ENCODE peak calls at places on chromosomes 12 and 14, in nine cellular contexts. One of them, this sample, is unnamed.

GRCh38 chr14:84482256-84483071 is 1047.5 kb upstream of the FLRT2 start:
- DNase-seq in adrenal gland: no peak
- DNase-seq in brain microvascular endothelial cell: peak
- DNase-seq in H1: no peak
- DNase-seq in astrocyte: peak
- DNase-seq in right lobe of liver: no peak
- DNase-seq in left ventricle myocardium inferior: no peak
- DNase-seq in fibroblast of the aortic adventitia: peak
- DNase-seq in heart right ventricle: no peak
- DNase-seq in this sample: no peak

GRCh38 chr12:88925370-88925915 is 345.2 kb upstream of the KITLG start:
- DNase-seq in adrenal gland: no peak
- DNase-seq in brain microvascular endothelial cell: no peak
- DNase-seq in H1: no peak
- DNase-seq in astrocyte: peak
- DNase-seq in right lobe of liver: no peak
- DNase-seq in left ventricle myocardium inferior: no peak
- DNase-seq in fibroblast of the aortic adventitia: peak
- DNase-seq in heart right ventricle: no peak
- DNase-seq in this sample: no peak

GRCh38 chr14:49950275-49951250 is 57.7 kb downstream of the ARF6 start:
- DNase-seq in adrenal gland: no peak
- DNase-seq in brain microvascular endothelial cell: no peak
- DNase-seq in H1: no peak
- DNase-seq in astrocyte: no peak
- DNase-seq in right lobe of liver: peak
- DNase-seq in left ventricle myocardium inferior: no peak
- DNase-seq in fibroblast of the aortic adventitia: no peak
- DNase-seq in heart right ventricle: no peak
- DNase-seq in this sample: no peak

GRCh38 chr14:89137514-89138163 is 279.4 kb downstream of the FOXN3 start:
- DNase-seq in adrenal gland: peak
- DNase-seq in brain microvascular endothelial cell: peak
- DNase-seq in H1: no peak
- DNase-seq in astrocyte: peak
- DNase-seq in right lobe of liver: no peak
- DNase-seq in left ventricle myocardium inferior: no peak
- DNase-seq in fibroblast of the aortic adventitia: peak
- DNase-seq in heart right ventricle: no peak
- DNase-seq in this sample: no peak

GRCh38 chr12:69062838-69063237 is 129.9 kb upstream of the CPM start:
- DNase-seq in adrenal gland: no peak
- DNase-seq in brain microvascular endothelial cell: no peak
- DNase-seq in H1: no peak
- DNase-seq in astrocyte: no peak
- DNase-seq in right lobe of liver: no peak
- DNase-seq in left ventricle myocardium inferior: no peak
- DNase-seq in fibroblast of the aortic adventitia: peak
- DNase-seq in heart right ventricle: no peak
- DNase-seq in this sample: no peak

GRCh38 chr14:106850913-106851825 is 1324.8 kb downstream of the TMEM121 start:
- DNase-seq in adrenal gland: no peak
- DNase-seq in brain microvascular endothelial cell: no peak
- DNase-seq in H1: no peak
- DNase-seq in astrocyte: no peak
- DNase-seq in right lobe of liver: no peak
- DNase-seq in left ventricle myocardium inferior: no peak
- DNase-seq in fibroblast of the aortic adventitia: no peak
- DNase-seq in heart right ventricle: no peak
- DNase-seq in this sample: no peak

GRCh38 chr14:37550511-37550910 is 44.5 kb downstream of the FOXA1 start:
- DNase-seq in adrenal gland: no peak
- DNase-seq in brain microvascular endothelial cell: no peak
- DNase-seq in H1: no peak
- DNase-seq in astrocyte: peak
- DNase-seq in right lobe of liver: no peak
- DNase-seq in left ventricle myocardium inferior: no peak
- DNase-seq in fibroblast of the aortic adventitia: peak
- DNase-seq in heart right ventricle: no peak
- DNase-seq in this sample: no peak

GRCh38 chr14:56854325-56854724 is 44.0 kb upstream of the OTX2 start:
- DNase-seq in adrenal gland: no peak
- DNase-seq in brain microvascular endothelial cell: no peak
- DNase-seq in H1: no peak
- DNase-seq in astrocyte: no peak
- DNase-seq in right lobe of liver: no peak
- DNase-seq in left ventricle myocardium inferior: no peak
- DNase-seq in fibroblast of the aortic adventitia: no peak
- DNase-seq in heart right ventricle: no peak
- DNase-seq in this sample: no peak

GRCh38 chr12:21502872-21503271 is 1.3 kb downstream of the GOLT1B start:
- DNase-seq in adrenal gland: no peak
- DNase-seq in brain microvascular endothelial cell: no peak
- DNase-seq in H1: no peak
- DNase-seq in astrocyte: no peak
- DNase-seq in right lobe of liver: no peak
- DNase-seq in left ventricle myocardium inferior: no peak
- DNase-seq in fibroblast of the aortic adventitia: no peak
- DNase-seq in heart right ventricle: no peak
- DNase-seq in this sample: no peak

GRCh38 chr12:9909724-9910123 is 22.4 kb downstream of the CLEC2A start:
- DNase-seq in adrenal gland: no peak
- DNase-seq in brain microvascular endothelial cell: no peak
- DNase-seq in H1: no peak
- DNase-seq in astrocyte: no peak
- DNase-seq in right lobe of liver: no peak
- DNase-seq in left ventricle myocardium inferior: no peak
- DNase-seq in fibroblast of the aortic adventitia: no peak
- DNase-seq in heart right ventricle: no peak
- DNase-seq in this sample: no peak

GRCh38 chr12:52029686-52030085 is 21.6 kb upstream of the NR4A1 start:
- DNase-seq in adrenal gland: no peak
- DNase-seq in brain microvascular endothelial cell: peak
- DNase-seq in H1: peak
- DNase-seq in astrocyte: peak
- DNase-seq in right lobe of liver: no peak
- DNase-seq in left ventricle myocardium inferior: no peak
- DNase-seq in fibroblast of the aortic adventitia: peak
- DNase-seq in heart right ventricle: no peak
- DNase-seq in this sample: no peak

GRCh38 chr12:2192231-2192630 is 139.4 kb downstream of the CACNA1C start:
- DNase-seq in adrenal gland: no peak
- DNase-seq in brain microvascular endothelial cell: no peak
- DNase-seq in H1: no peak
- DNase-seq in astrocyte: no peak
- DNase-seq in right lobe of liver: no peak
- DNase-seq in left ventricle myocardium inferior: no peak
- DNase-seq in fibroblast of the aortic adventitia: no peak
- DNase-seq in heart right ventricle: no peak
- DNase-seq in this sample: no peak

GRCh38 chr12:122823429-122823828 is 11.8 kb upstream of the HIP1R start:
- DNase-seq in adrenal gland: no peak
- DNase-seq in brain microvascular endothelial cell: no peak
- DNase-seq in H1: no peak
- DNase-seq in astrocyte: no peak
- DNase-seq in right lobe of liver: no peak
- DNase-seq in left ventricle myocardium inferior: no peak
- DNase-seq in fibroblast of the aortic adventitia: no peak
- DNase-seq in heart right ventricle: no peak
- DNase-seq in this sample: no peak

DNA sequence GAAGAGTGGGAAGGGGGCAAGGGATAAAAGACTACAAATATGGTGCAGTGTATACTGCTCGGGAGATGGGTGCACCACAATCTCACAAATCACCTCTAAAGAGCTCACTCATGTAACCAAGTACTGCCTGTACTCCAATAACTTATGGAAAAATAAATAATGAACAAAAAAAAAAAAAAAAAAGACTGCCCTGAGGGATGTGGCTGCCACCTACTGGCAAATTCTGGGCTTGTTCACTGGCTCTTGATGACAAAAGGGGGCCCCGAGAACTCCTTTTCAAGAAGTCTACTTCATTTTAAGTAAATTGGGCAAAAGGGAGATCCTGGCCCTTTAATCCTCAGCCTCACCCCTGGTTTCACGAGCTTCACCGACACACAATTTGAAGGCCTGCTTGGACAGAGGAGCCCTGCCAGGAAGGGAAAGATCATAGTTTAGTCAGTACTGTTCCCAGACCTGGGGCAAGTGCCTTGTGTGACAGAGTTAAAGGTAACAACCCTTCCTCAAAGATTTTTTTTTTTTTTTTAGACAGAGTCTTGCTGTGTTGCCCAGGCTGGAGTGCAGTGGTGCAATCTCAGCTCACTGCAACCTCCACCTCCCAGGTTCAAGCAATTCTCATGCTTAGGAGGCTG is 26.1 kb upstream of the STAC3 start:
- DNase-seq in adrenal gland: peak
- DNase-seq in brain microvascular endothelial cell: peak
- DNase-seq in H1: no peak
- DNase-seq in astrocyte: no peak
- DNase-seq in right lobe of liver: no peak
- DNase-seq in left ventricle myocardium inferior: no peak
- DNase-seq in fibroblast of the aortic adventitia: peak
- DNase-seq in heart right ventricle: no peak
- DNase-seq in this sample: peak
- TF ChIP-seq CTCF in adrenal gland: peak
- TF ChIP-seq CTCF in brain microvascular endothelial cell: peak
- TF ChIP-seq CTCF in H1: peak
- TF ChIP-seq CTCF in astrocyte: peak
- TF ChIP-seq CTCF in right lobe of liver: peak
- TF ChIP-seq CTCF in left ventricle myocardium inferior: peak
- TF ChIP-seq CTCF in fibroblast of the aortic adventitia: peak
- TF ChIP-seq CTCF in heart right ventricle: peak
- TF ChIP-seq CTCF in this sample: peak

GRCh38 chr14:90983560-90983959 is 76.9 kb downstream of the RPS6KA5 start:
- DNase-seq in adrenal gland: no peak
- DNase-seq in brain microvascular endothelial cell: no peak
- DNase-seq in H1: no peak
- DNase-seq in astrocyte: no peak
- DNase-seq in right lobe of liver: no peak
- DNase-seq in left ventricle myocardium inferior: no peak
- DNase-seq in fibroblast of the aortic adventitia: no peak
- DNase-seq in heart right ventricle: no peak
- DNase-seq in this sample: no peak
- H3K4me3 ChIP-seq in adrenal gland: no peak
- H3K4me3 ChIP-seq in brain microvascular endothelial cell: no peak
- H3K4me3 ChIP-seq in H1: no peak
- H3K4me3 ChIP-seq in astrocyte: no peak
- H3K4me3 ChIP-seq in right lobe of liver: no peak
- H3K4me3 ChIP-seq in left ventricle myocardium inferior: no peak
- H3K4me3 ChIP-seq in fibroblast of the aortic adventitia: no peak
- H3K4me3 ChIP-seq in heart right ventricle: no peak
- H3K4me3 ChIP-seq in this sample: no peak

GRCh38 chr14:101972126-101972785 is 7.9 kb downstream of the DYNC1H1 start:
- DNase-seq in adrenal gland: peak
- DNase-seq in brain microvascular endothelial cell: peak
- DNase-seq in H1: no peak
- DNase-seq in astrocyte: peak
- DNase-seq in right lobe of liver: peak
- DNase-seq in left ventricle myocardium inferior: peak
- DNase-seq in fibroblast of the aortic adventitia: peak
- DNase-seq in heart right ventricle: peak
- DNase-seq in this sample: peak

GRCh38 chr14:101973356-101973755 is 9.0 kb downstream of the DYNC1H1 start:
- DNase-seq in adrenal gland: no peak
- DNase-seq in brain microvascular endothelial cell: no peak
- DNase-seq in H1: no peak
- DNase-seq in astrocyte: no peak
- DNase-seq in right lobe of liver: no peak
- DNase-seq in left ventricle myocardium inferior: no peak
- DNase-seq in fibroblast of the aortic adventitia: no peak
- DNase-seq in heart right ventricle: no peak
- DNase-seq in this sample: no peak

GRCh38 chr14:101970830-101971400 is 6.5 kb downstream of the DYNC1H1 start:
- DNase-seq in adrenal gland: no peak
- DNase-seq in brain microvascular endothelial cell: no peak
- DNase-seq in H1: no peak
- DNase-seq in astrocyte: no peak
- DNase-seq in right lobe of liver: no peak
- DNase-seq in left ventricle myocardium inferior: no peak
- DNase-seq in fibroblast of the aortic adventitia: no peak
- DNase-seq in heart right ventricle: no peak
- DNase-seq in this sample: no peak

GRCh38 chr14:101977311-101978071 is 13.1 kb downstream of the DYNC1H1 start:
- DNase-seq in adrenal gland: no peak
- DNase-seq in brain microvascular endothelial cell: no peak
- DNase-seq in H1: no peak
- DNase-seq in astrocyte: no peak
- DNase-seq in right lobe of liver: no peak
- DNase-seq in left ventricle myocardium inferior: no peak
- DNase-seq in fibroblast of the aortic adventitia: peak
- DNase-seq in heart right ventricle: no peak
- DNase-seq in this sample: peak

GRCh38 chr14:101975231-101975630 is 10.9 kb downstream of the DYNC1H1 start:
- DNase-seq in adrenal gland: no peak
- DNase-seq in brain microvascular endothelial cell: no peak
- DNase-seq in H1: no peak
- DNase-seq in astrocyte: no peak
- DNase-seq in right lobe of liver: no peak
- DNase-seq in left ventricle myocardium inferior: no peak
- DNase-seq in fibroblast of the aortic adventitia: no peak
- DNase-seq in heart right ventricle: no peak
- DNase-seq in this sample: no peak
- TF ChIP-seq CTCF in adrenal gland: no peak
- TF ChIP-seq CTCF in brain microvascular endothelial cell: no peak
- TF ChIP-seq CTCF in H1: no peak
- TF ChIP-seq CTCF in astrocyte: no peak
- TF ChIP-seq CTCF in right lobe of liver: no peak
- TF ChIP-seq CTCF in left ventricle myocardium inferior: no peak
- TF ChIP-seq CTCF in fibroblast of the aortic adventitia: no peak
- TF ChIP-seq CTCF in heart right ventricle: no peak
- TF ChIP-seq CTCF in this sample: no peak

DNA sequence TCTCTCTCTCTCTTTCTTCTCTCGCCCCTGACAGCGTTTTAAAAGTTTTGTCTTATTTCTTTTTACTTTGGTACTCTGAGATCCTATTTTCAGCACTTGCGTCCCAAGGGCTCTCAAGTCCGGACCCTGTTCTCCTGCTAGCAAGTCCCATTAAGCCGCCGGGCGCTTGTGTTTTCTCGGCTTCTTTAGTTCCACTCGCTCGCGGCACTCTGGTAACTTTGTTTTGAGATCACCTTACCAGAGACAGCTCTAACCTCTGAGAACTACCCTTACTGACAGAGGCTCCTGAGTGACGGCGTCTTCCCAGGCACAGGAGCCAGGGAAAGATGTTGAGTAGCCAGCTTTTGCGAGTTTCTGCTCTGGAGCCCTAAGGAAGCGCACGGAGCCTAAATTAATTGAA is 2.7 kb upstream of the MYF5 start:
- DNase-seq in adrenal gland: no peak
- DNase-seq in brain microvascular endothelial cell: no peak
- DNase-seq in H1: no peak
- DNase-seq in astrocyte: peak
- DNase-seq in right lobe of liver: peak
- DNase-seq in left ventricle myocardium inferior: no peak
- DNase-seq in fibroblast of the aortic adventitia: peak
- DNase-seq in heart right ventricle: no peak
- DNase-seq in this sample: no peak
- H3K4me3 ChIP-seq in adrenal gland: no peak
- H3K4me3 ChIP-seq in brain microvascular endothelial cell: peak
- H3K4me3 ChIP-seq in H1: peak
- H3K4me3 ChIP-seq in astrocyte: peak
- H3K4me3 ChIP-seq in right lobe of liver: peak
- H3K4me3 ChIP-seq in left ventricle myocardium inferior: peak
- H3K4me3 ChIP-seq in fibroblast of the aortic adventitia: no peak
- H3K4me3 ChIP-seq in heart right ventricle: peak
- H3K4me3 ChIP-seq in this sample: no peak

This sample was measured in Caco-2.